ENCODE peak calls at places on chromosomes 11 and 22, in ten cellular contexts. One of them, this sample, is unnamed.

GRCh38 chr11:44270403-44271192 is 39.3 kb downstream of the ALX4 start:
- DNase-seq in suprapubic skin: no peak
- DNase-seq in fibroblast of mammary gland: no peak
- DNase-seq in CD8-positive, alpha-beta T cell: no peak
- DNase-seq in cardiac fibroblast: no peak
- DNase-seq in fibroblast of pulmonary artery: peak; percentile 15
- DNase-seq in heart right ventricle: no peak
- DNase-seq in esophagus squamous epithelium: no peak
- DNase-seq in NB4: no peak
- DNase-seq in WTC11: no peak
- DNase-seq in this sample: no peak

GRCh38 chr22:49934891-49935557 is 16.6 kb downstream of the CRELD2 start:
- DNase-seq in suprapubic skin: no peak
- DNase-seq in fibroblast of mammary gland: peak; percentile 39
- DNase-seq in CD8-positive, alpha-beta T cell: peak; percentile 63
- DNase-seq in cardiac fibroblast: peak; percentile 47
- DNase-seq in fibroblast of pulmonary artery: peak; percentile 62
- DNase-seq in heart right ventricle: peak; percentile 92
- DNase-seq in esophagus squamous epithelium: no peak
- DNase-seq in NB4: peak; percentile 66
- DNase-seq in WTC11: peak; percentile 79
- DNase-seq in this sample: peak; percentile 40

GRCh38 chr22:17281026-17281809 is 62.0 kb upstream of the ADA2 start:
- DNase-seq in suprapubic skin: no peak
- DNase-seq in fibroblast of mammary gland: no peak
- DNase-seq in CD8-positive, alpha-beta T cell: no peak
- DNase-seq in cardiac fibroblast: peak; percentile 20
- DNase-seq in fibroblast of pulmonary artery: no peak
- DNase-seq in heart right ventricle: no peak
- DNase-seq in esophagus squamous epithelium: no peak
- DNase-seq in NB4: peak; percentile 30
- DNase-seq in WTC11: no peak
- DNase-seq in this sample: no peak

GRCh38 chr11:118792642-118793124 is 1.7 kb upstream of the DDX6 start:
- DNase-seq in suprapubic skin: peak; percentile 77
- DNase-seq in fibroblast of mammary gland: peak; percentile 90
- DNase-seq in CD8-positive, alpha-beta T cell: peak; percentile 19
- DNase-seq in cardiac fibroblast: peak; percentile 91
- DNase-seq in fibroblast of pulmonary artery: peak; percentile 91
- DNase-seq in heart right ventricle: no peak
- DNase-seq in esophagus squamous epithelium: peak; percentile 37
- DNase-seq in NB4: peak; percentile 98
- DNase-seq in WTC11: peak; percentile 62
- DNase-seq in this sample: peak; percentile 92

GRCh38 chr11:129455756-129456436 is 80.2 kb downstream of the BARX2 start:
- DNase-seq in suprapubic skin: no peak
- DNase-seq in fibroblast of mammary gland: no peak
- DNase-seq in CD8-positive, alpha-beta T cell: no peak
- DNase-seq in cardiac fibroblast: no peak
- DNase-seq in fibroblast of pulmonary artery: no peak
- DNase-seq in heart right ventricle: no peak
- DNase-seq in esophagus squamous epithelium: no peak
- DNase-seq in NB4: no peak
- DNase-seq in WTC11: no peak
- DNase-seq in this sample: no peak

GRCh38 chr11:120306519-120307242 is 18.4 kb upstream of the TLCD5 start:
- DNase-seq in suprapubic skin: no peak
- DNase-seq in fibroblast of mammary gland: peak; percentile 94
- DNase-seq in CD8-positive, alpha-beta T cell: no peak
- DNase-seq in cardiac fibroblast: peak; percentile 95
- DNase-seq in fibroblast of pulmonary artery: peak; percentile 84
- DNase-seq in heart right ventricle: peak; percentile 28
- DNase-seq in esophagus squamous epithelium: no peak
- DNase-seq in NB4: peak; percentile 41
- DNase-seq in WTC11: peak; percentile 52
- DNase-seq in this sample: peak; percentile 85

GRCh38 chr11:11395126-11395525 is 42.1 kb upstream of the CSNK2A3 start:
- DNase-seq in suprapubic skin: no peak
- DNase-seq in fibroblast of mammary gland: no peak
- DNase-seq in CD8-positive, alpha-beta T cell: no peak
- DNase-seq in cardiac fibroblast: no peak
- DNase-seq in fibroblast of pulmonary artery: no peak
- DNase-seq in heart right ventricle: no peak
- DNase-seq in esophagus squamous epithelium: no peak
- DNase-seq in NB4: no peak
- DNase-seq in WTC11: no peak
- DNase-seq in this sample: no peak

GRCh38 chr11:12402691-12403120 is 25.3 kb downstream of the PARVA start:
- DNase-seq in suprapubic skin: no peak
- DNase-seq in fibroblast of mammary gland: no peak
- DNase-seq in CD8-positive, alpha-beta T cell: no peak
- DNase-seq in cardiac fibroblast: no peak
- DNase-seq in fibroblast of pulmonary artery: peak; percentile 68
- DNase-seq in heart right ventricle: no peak
- DNase-seq in esophagus squamous epithelium: no peak
- DNase-seq in NB4: no peak
- DNase-seq in WTC11: no peak
- DNase-seq in this sample: no peak

GRCh38 chr11:130650456-130651068 is 202.1 kb downstream of the ADAMTS15 start:
- DNase-seq in suprapubic skin: no peak
- DNase-seq in fibroblast of mammary gland: peak; percentile 56
- DNase-seq in CD8-positive, alpha-beta T cell: no peak
- DNase-seq in cardiac fibroblast: no peak
- DNase-seq in fibroblast of pulmonary artery: peak; percentile 26
- DNase-seq in heart right ventricle: no peak
- DNase-seq in esophagus squamous epithelium: no peak
- DNase-seq in NB4: no peak
- DNase-seq in WTC11: no peak
- DNase-seq in this sample: no peak

GRCh38 chr11:74641289-74641688 is 48.9 kb downstream of the POLD3 start:
- DNase-seq in suprapubic skin: no peak
- DNase-seq in fibroblast of mammary gland: no peak
- DNase-seq in CD8-positive, alpha-beta T cell: no peak
- DNase-seq in cardiac fibroblast: no peak
- DNase-seq in fibroblast of pulmonary artery: no peak
- DNase-seq in heart right ventricle: no peak
- DNase-seq in esophagus squamous epithelium: no peak
- DNase-seq in NB4: no peak
- DNase-seq in WTC11: no peak
- DNase-seq in this sample: no peak

GRCh38 chr11:3226846-3227567 is 5.2 kb downstream of the MRGPRE start:
- DNase-seq in suprapubic skin: peak; percentile 55
- DNase-seq in fibroblast of mammary gland: no peak
- DNase-seq in CD8-positive, alpha-beta T cell: no peak
- DNase-seq in cardiac fibroblast: no peak
- DNase-seq in fibroblast of pulmonary artery: no peak
- DNase-seq in heart right ventricle: peak; percentile 5
- DNase-seq in esophagus squamous epithelium: no peak
- DNase-seq in NB4: no peak
- DNase-seq in WTC11: no peak
- DNase-seq in this sample: no peak

GRCh38 chr11:120129570-120129969 is 8.3 kb downstream of the TRIM29 start:
- DNase-seq in suprapubic skin: peak; percentile 70
- DNase-seq in fibroblast of mammary gland: no peak
- DNase-seq in CD8-positive, alpha-beta T cell: no peak
- DNase-seq in cardiac fibroblast: no peak
- DNase-seq in fibroblast of pulmonary artery: no peak
- DNase-seq in heart right ventricle: no peak
- DNase-seq in esophagus squamous epithelium: no peak
- DNase-seq in NB4: no peak
- DNase-seq in WTC11: peak; percentile 8
- DNase-seq in this sample: no peak

GRCh38 chr11:33829430-33830141 is 55.3 kb upstream of the FBXO3 start:
- DNase-seq in suprapubic skin: no peak
- DNase-seq in fibroblast of mammary gland: peak; percentile 79
- DNase-seq in CD8-positive, alpha-beta T cell: peak; percentile 18
- DNase-seq in cardiac fibroblast: peak; percentile 87
- DNase-seq in fibroblast of pulmonary artery: peak; percentile 82
- DNase-seq in heart right ventricle: peak; percentile 24
- DNase-seq in esophagus squamous epithelium: no peak
- DNase-seq in NB4: peak; percentile 74
- DNase-seq in WTC11: peak; percentile 65
- DNase-seq in this sample: peak; percentile 78

GRCh38 chr11:8757533-8757932 is 74.9 kb downstream of the RPL27A start:
- DNase-seq in suprapubic skin: no peak
- DNase-seq in fibroblast of mammary gland: no peak
- DNase-seq in CD8-positive, alpha-beta T cell: no peak
- DNase-seq in cardiac fibroblast: no peak
- DNase-seq in fibroblast of pulmonary artery: no peak
- DNase-seq in heart right ventricle: no peak
- DNase-seq in esophagus squamous epithelium: no peak
- DNase-seq in NB4: no peak
- DNase-seq in WTC11: no peak
- DNase-seq in this sample: no peak

GRCh38 chr22:19966908-19967750 is 25.5 kb upstream of the TXNRD2 start:
- DNase-seq in suprapubic skin: no peak
- DNase-seq in fibroblast of mammary gland: no peak
- DNase-seq in CD8-positive, alpha-beta T cell: no peak
- DNase-seq in cardiac fibroblast: no peak
- DNase-seq in fibroblast of pulmonary artery: no peak
- DNase-seq in heart right ventricle: no peak
- DNase-seq in esophagus squamous epithelium: no peak
- DNase-seq in NB4: no peak
- DNase-seq in WTC11: no peak
- DNase-seq in this sample: no peak

GRCh38 chr11:107606122-107606521 is 15.2 kb downstream of the ELMOD1 start:
- DNase-seq in suprapubic skin: no peak
- DNase-seq in fibroblast of mammary gland: no peak
- DNase-seq in CD8-positive, alpha-beta T cell: no peak
- DNase-seq in cardiac fibroblast: no peak
- DNase-seq in fibroblast of pulmonary artery: no peak
- DNase-seq in heart right ventricle: no peak
- DNase-seq in esophagus squamous epithelium: no peak
- DNase-seq in NB4: peak; percentile 16
- DNase-seq in WTC11: peak; percentile 30
- DNase-seq in this sample: no peak

DNA sequence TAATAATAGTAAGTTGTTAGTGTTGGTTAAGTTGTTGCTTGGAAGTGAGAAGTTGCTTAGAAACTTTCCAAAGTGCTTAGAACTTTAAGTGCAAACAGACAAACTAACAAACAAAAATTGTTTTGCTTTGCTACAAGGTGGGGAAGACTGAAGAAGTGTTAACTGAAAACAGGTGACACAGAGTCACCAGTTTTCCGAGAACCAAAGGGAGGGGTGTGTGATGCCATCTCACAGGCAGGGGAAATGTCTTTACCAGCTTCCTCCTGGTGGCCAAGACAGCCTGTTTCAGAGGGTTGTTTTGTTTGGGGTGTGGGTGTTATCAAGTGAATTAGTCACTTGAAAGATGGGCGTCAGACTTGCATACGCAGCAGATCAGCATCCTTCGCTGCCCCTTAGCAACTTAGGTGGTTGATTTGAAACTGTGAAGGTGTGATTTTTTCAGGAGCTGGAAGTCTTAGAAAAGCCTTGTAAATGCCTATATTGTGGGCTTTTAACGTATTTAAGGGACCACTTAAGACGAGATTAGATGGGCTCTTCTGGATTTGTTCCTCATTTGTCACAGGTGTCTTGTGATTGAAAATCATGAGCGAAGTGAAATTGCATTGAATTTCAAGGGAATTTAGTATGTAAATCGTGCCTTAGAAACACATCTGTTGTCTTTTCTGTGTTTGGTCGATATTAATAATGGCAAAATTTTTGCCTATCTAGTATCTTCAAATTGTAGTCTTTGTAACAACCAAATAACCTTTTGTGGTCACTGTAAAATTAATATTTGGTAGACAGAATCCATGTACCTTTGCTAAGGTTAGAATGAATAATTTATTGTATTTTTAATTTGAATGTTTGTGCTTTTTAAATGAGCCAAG is 2.7 kb downstream of the NEAT1 start:
- DNase-seq in suprapubic skin: peak; percentile 74
- DNase-seq in fibroblast of mammary gland: peak; percentile 76
- DNase-seq in CD8-positive, alpha-beta T cell: peak; percentile 72
- DNase-seq in cardiac fibroblast: peak; percentile 77
- DNase-seq in fibroblast of pulmonary artery: peak; percentile 84
- DNase-seq in heart right ventricle: no peak
- DNase-seq in esophagus squamous epithelium: no peak
- DNase-seq in NB4: peak; percentile 90
- DNase-seq in WTC11: no peak
- DNase-seq in this sample: peak; percentile 74
- TF ChIP-seq CTCF in suprapubic skin: no peak
- TF ChIP-seq CTCF in fibroblast of mammary gland: no peak
- TF ChIP-seq CTCF in CD8-positive, alpha-beta T cell: no peak
- TF ChIP-seq CTCF in cardiac fibroblast: no peak
- TF ChIP-seq CTCF in fibroblast of pulmonary artery: no peak
- TF ChIP-seq CTCF in heart right ventricle: no peak
- TF ChIP-seq CTCF in esophagus squamous epithelium: no peak
- TF ChIP-seq CTCF in NB4: no peak
- TF ChIP-seq CTCF in WTC11: no peak
- TF ChIP-seq CTCF in this sample: no peak

GRCh38 chr22:31089101-31090100 is 8.3 kb downstream of the SMTN start:
- DNase-seq in suprapubic skin: no peak
- DNase-seq in fibroblast of mammary gland: peak; percentile 49
- DNase-seq in CD8-positive, alpha-beta T cell: no peak
- DNase-seq in cardiac fibroblast: peak; percentile 41
- DNase-seq in fibroblast of pulmonary artery: peak; percentile 62
- DNase-seq in heart right ventricle: peak; percentile 71
- DNase-seq in esophagus squamous epithelium: no peak
- DNase-seq in NB4: peak; percentile 53
- DNase-seq in WTC11: peak; percentile 60
- DNase-seq in this sample: peak; percentile 20
- TF ChIP-seq CTCF in suprapubic skin: peak; percentile 70
- TF ChIP-seq CTCF in fibroblast of mammary gland: peak; percentile 72
- TF ChIP-seq CTCF in CD8-positive, alpha-beta T cell: peak; percentile 57
- TF ChIP-seq CTCF in cardiac fibroblast: peak; percentile 86
- TF ChIP-seq CTCF in fibroblast of pulmonary artery: peak; percentile 87
- TF ChIP-seq CTCF in heart right ventricle: peak; percentile 83
- TF ChIP-seq CTCF in esophagus squamous epithelium: peak; percentile 64
- TF ChIP-seq CTCF in NB4: peak; percentile 82
- TF ChIP-seq CTCF in WTC11: peak; percentile 47
- TF ChIP-seq CTCF in this sample: peak; percentile 94

DNA sequence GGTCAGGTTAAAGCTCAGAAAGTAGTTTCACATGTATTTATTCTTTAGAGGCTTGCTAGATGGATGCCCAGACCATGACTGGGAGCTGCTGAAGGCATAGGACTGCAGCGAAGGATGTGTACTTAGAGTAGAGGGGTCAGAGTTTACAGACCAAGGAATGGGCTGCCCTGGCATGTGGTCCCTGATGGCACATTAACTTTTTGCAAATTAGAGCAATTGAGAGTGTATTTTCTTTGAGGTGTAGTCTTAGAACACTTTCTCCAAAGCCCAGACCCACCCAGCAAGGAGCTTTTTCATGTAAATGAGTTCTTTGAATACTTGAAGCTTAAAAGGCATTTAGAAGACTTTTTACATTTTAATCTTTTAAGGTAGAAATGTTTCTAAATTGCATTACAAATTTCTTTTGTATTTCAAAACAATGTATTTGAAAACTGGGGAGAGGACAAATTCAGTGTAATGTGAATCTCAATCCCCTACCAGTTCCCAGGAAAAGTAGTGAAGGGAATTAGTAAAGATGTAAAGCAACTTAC is 9.0 kb downstream of the OR4X1 start:
- DNase-seq in suprapubic skin: no peak
- DNase-seq in fibroblast of mammary gland: no peak
- DNase-seq in CD8-positive, alpha-beta T cell: no peak
- DNase-seq in cardiac fibroblast: no peak
- DNase-seq in fibroblast of pulmonary artery: no peak
- DNase-seq in heart right ventricle: no peak
- DNase-seq in esophagus squamous epithelium: no peak
- DNase-seq in NB4: no peak
- DNase-seq in WTC11: no peak
- DNase-seq in this sample: no peak
- TF ChIP-seq CTCF in suprapubic skin: no peak
- TF ChIP-seq CTCF in fibroblast of mammary gland: no peak
- TF ChIP-seq CTCF in CD8-positive, alpha-beta T cell: no peak
- TF ChIP-seq CTCF in cardiac fibroblast: no peak
- TF ChIP-seq CTCF in fibroblast of pulmonary artery: no peak
- TF ChIP-seq CTCF in heart right ventricle: no peak
- TF ChIP-seq CTCF in esophagus squamous epithelium: no peak
- TF ChIP-seq CTCF in NB4: no peak
- TF ChIP-seq CTCF in WTC11: no peak
- TF ChIP-seq CTCF in this sample: no peak

GRCh38 chr11:46639197-46639839 is 22.0 kb downstream of the ATG13 start:
- DNase-seq in suprapubic skin: no peak
- DNase-seq in fibroblast of mammary gland: no peak
- DNase-seq in CD8-positive, alpha-beta T cell: no peak
- DNase-seq in cardiac fibroblast: no peak
- DNase-seq in fibroblast of pulmonary artery: no peak
- DNase-seq in heart right ventricle: no peak
- DNase-seq in esophagus squamous epithelium: no peak
- DNase-seq in NB4: peak; percentile 98
- DNase-seq in WTC11: no peak
- DNase-seq in this sample: peak; percentile 22
- TF ChIP-seq CTCF in suprapubic skin: no peak
- TF ChIP-seq CTCF in fibroblast of mammary gland: no peak
- TF ChIP-seq CTCF in CD8-positive, alpha-beta T cell: no peak
- TF ChIP-seq CTCF in cardiac fibroblast: no peak
- TF ChIP-seq CTCF in fibroblast of pulmonary artery: no peak
- TF ChIP-seq CTCF in heart right ventricle: no peak
- TF ChIP-seq CTCF in esophagus squamous epithelium: no peak
- TF ChIP-seq CTCF in NB4: no peak
- TF ChIP-seq CTCF in WTC11: no peak
- TF ChIP-seq CTCF in this sample: no peak

This sample was measured in astrocyte of the spinal cord.